ENCODE peak calls at places on chromosomes 11 and 22, in ten cellular contexts. B is ureter; Q is AG20443; R is CD8-positive, alpha-beta memory T cell; W is kidney epithelial cell; Z is stimulated activated CD8-positive, alpha-beta memory T cell treated with anti-CD3 and anti-CD28 coated beads, Interleukin-4, amount 100 ng/mL, for 48 hours; T is gastrocnemius medialis; V is effector CD4-positive, alpha-beta T cell; K is skeletal muscle cell; H is upper lobe of right lung. F is an unnamed sample.

GRCh38 chr22:40808018-40808841 is 10.9 kb downstream of the SLC25A17 start:
- DNase-seq in W (no peak), H (no peak), Q (no peak), Z (no peak), K (no peak), V (no peak), B (no peak), T (no peak), R (no peak), F (no peak)

GRCh38 chr11:121226415-121227263 is 65.9 kb upstream of the SC5D start:
- DNase-seq in W (no peak), T (no peak), V (no peak), B (no peak), Z (no peak), K (no peak), Q (no peak), H (no peak), R (no peak), F (no peak)

GRCh38 chr22:45450931-45451651 is 37.6 kb downstream of the RIBC2 start:
- DNase-seq in T (peak), Q (peak), V (no peak), R (no peak), B (peak), Z (no peak), W (no peak), K (peak), H (no peak), F (no peak)

GRCh38 chr11:128061321-128061871 is 526.0 kb downstream of the ETS1 start:
- DNase-seq in V (no peak), K (peak), H (no peak), R (no peak), B (no peak), Q (no peak), T (no peak), Z (no peak), W (peak), F (no peak)

GRCh38 chr11:17077240-17077519 is 287 bp downstream of the RPS13 start:
- DNase-seq in B (no peak), H (no peak), R (no peak), Z (no peak), T (no peak), K (no peak), V (no peak), W (no peak), Q (no peak), F (no peak)

GRCh38 chr11:72391638-72392423 is 42.5 kb downstream of the CLPB start:
- DNase-seq in K (no peak), V (no peak), R (no peak), H (no peak), B (no peak), T (no peak), Q (no peak), Z (no peak), W (no peak), F (no peak)

GRCh38 chr11:96254854-96255253 is 88.1 kb downstream of the MAML2 start:
- DNase-seq in R (no peak), W (no peak), K (no peak), T (no peak), B (no peak), V (no peak), Q (no peak), Z (no peak), H (peak), F (no peak)

GRCh38 chr22:29766632-29767288 is at the start of gene ZMAT5:
- DNase-seq in T (peak), R (peak), Q (peak), H (peak), W (peak), K (peak), V (peak), B (peak), Z (peak), F (peak)

GRCh38 chr11:113773092-113773415 is 438 bp downstream of the ZW10 start:
- DNase-seq in Q (peak), B (no peak), W (no peak), V (no peak), T (no peak), Z (no peak), R (no peak), K (no peak), H (no peak), F (no peak)

GRCh38 chr11:2888266-2888968 is 2.8 kb upstream of the CDKN1C start:
- DNase-seq in V (peak), W (no peak), T (peak), B (peak), Q (peak), R (peak), H (peak), Z (peak), K (peak), F (peak)

GRCh38 chr22:45884201-45885067 is 92.5 kb downstream of the WNT7B start:
- DNase-seq in K (no peak), Z (no peak), B (no peak), Q (no peak), W (no peak), T (no peak), R (no peak), V (no peak), H (peak), F (no peak)

GRCh38 chr11:118819687-118820086 is 28.7 kb upstream of the DDX6 start:
- DNase-seq in Q (no peak), W (no peak), V (no peak), K (no peak), B (no peak), R (no peak), H (no peak), T (no peak), Z (no peak), F (no peak)

GRCh38 chr22:30701872-30702271 is 7.2 kb downstream of the OSBP2 start:
- DNase-seq in H (no peak), T (no peak), W (no peak), K (no peak), Q (peak), B (no peak), V (no peak), Z (no peak), R (no peak), F (no peak)

GRCh38 chr11:124669193-124669592 is 4.3 kb downstream of the SIAE start:
- DNase-seq in T (peak), Q (peak), H (no peak), B (peak), K (no peak), W (no peak), R (peak), V (peak), Z (peak), F (peak)

GRCh38 chr11:746289-747175 is 732 bp upstream of the TALDO1 start:
- DNase-seq in H (no peak), V (no peak), B (no peak), T (peak), R (no peak), W (no peak), Z (peak), K (no peak), Q (no peak), F (peak)

GRCh38 chr22:19877626-19878339 is 23.1 kb upstream of the GNB1L start:
- DNase-seq in K (peak), Z (no peak), W (no peak), T (peak), H (peak), Q (no peak), R (no peak), V (no peak), B (peak), F (no peak)

GRCh38 chr11:104776501-104777170 is 121.6 kb downstream of the CASP12 start:
- DNase-seq in H (no peak), R (no peak), Z (no peak), Q (no peak), W (peak), B (no peak), T (no peak), K (no peak), V (no peak), F (no peak)

GRCh38 chr22:20996031-20996410 is 5.9 kb downstream of the THAP7 start:
- DNase-seq in R (no peak), W (no peak), H (no peak), V (no peak), Q (no peak), Z (no peak), T (no peak), B (no peak), K (no peak), F (no peak)

GRCh38 chr11:32594272-32594671 is 10.6 kb downstream of the EIF3M start:
- DNase-seq in V (no peak), W (no peak), B (no peak), K (no peak), Q (no peak), T (no peak), R (no peak), Z (no peak), H (no peak), F (no peak)

GRCh38 chr11:73398721-73399120 is 22.5 kb downstream of the RELT start:
- DNase-seq in R (no peak), H (peak), Z (no peak), V (no peak), W (no peak), Q (no peak), T (no peak), K (no peak), B (no peak), F (no peak)

GRCh38 chr11:75371930-75372876 is 20.7 kb upstream of the ARRB1 start:
- DNase-seq in R (no peak), B (no peak), H (no peak), Q (no peak), V (no peak), Z (no peak), T (no peak), W (no peak), K (no peak), F (no peak)

GRCh38 chr11:9493492-9493891 is 32.7 kb downstream of the ZNF143 start:
- DNase-seq in T (no peak), V (no peak), R (no peak), Z (no peak), W (no peak), Q (peak), H (no peak), K (no peak), B (no peak), F (no peak)

GRCh38 chr11:111906680-111907079 is 4.9 kb downstream of the CRYAB start:
- DNase-seq in H (no peak), R (no peak), V (no peak), K (no peak), Q (peak), W (no peak), Z (no peak), B (no peak), T (no peak), F (no peak)

GRCh38 chr11:68441466-68442230 is 18.9 kb upstream of the PPP6R3 start:
- DNase-seq in H (no peak), V (no peak), T (no peak), B (no peak), Q (no peak), W (peak), Z (no peak), R (no peak), K (peak), F (no peak)

GRCh38 chr11:111285205-111286079 is 12.9 kb upstream of the POU2AF3 start:
- DNase-seq in B (no peak), Q (no peak), Z (no peak), V (no peak), R (no peak), H (no peak), T (no peak), K (no peak), W (no peak), F (no peak)

GRCh38 chr11:84056696-84057095 is 770.5 kb upstream of the CCDC90B start:
- DNase-seq in B (no peak), H (no peak), V (no peak), Z (no peak), R (no peak), Q (no peak), T (no peak), K (no peak), W (peak), F (no peak)

F was measured in CD8-positive, alpha-beta T cell.